ENCODE peak calls at places on chromosomes 7 and 10, in seven cellular contexts. One of them, this sample, is unnamed.

GRCh38 chr10:89710748-89711147 is 9.4 kb downstream of the KIF20B start:
- DNase-seq in T-cell: no peak
- DNase-seq in CD8-positive, alpha-beta memory T cell: no peak
- DNase-seq in A549: no peak
- DNase-seq in fibroblast of pulmonary artery: peak
- DNase-seq in NCI-H1436 treated with DMSO at 0.1 percent for 48 hours: no peak
- DNase-seq in EL: no peak
- DNase-seq in this sample: no peak

GRCh38 chr7:128863433-128863989 is 855 bp downstream of the ATP6V1F start:
- DNase-seq in T-cell: peak
- DNase-seq in CD8-positive, alpha-beta memory T cell: peak
- DNase-seq in A549: peak
- DNase-seq in fibroblast of pulmonary artery: peak
- DNase-seq in NCI-H1436 treated with DMSO at 0.1 percent for 48 hours: no peak
- DNase-seq in EL: peak
- DNase-seq in this sample: peak

GRCh38 chr10:15370741-15371701 is at the start of gene FAM171A1:
- DNase-seq in T-cell: peak
- DNase-seq in CD8-positive, alpha-beta memory T cell: peak
- DNase-seq in A549: peak
- DNase-seq in fibroblast of pulmonary artery: peak
- DNase-seq in NCI-H1436 treated with DMSO at 0.1 percent for 48 hours: no peak
- DNase-seq in EL: peak
- DNase-seq in this sample: peak

GRCh38 chr10:111208951-111209350 is 132.1 kb downstream of the ADRA2A start:
- DNase-seq in T-cell: no peak
- DNase-seq in CD8-positive, alpha-beta memory T cell: no peak
- DNase-seq in A549: no peak
- DNase-seq in fibroblast of pulmonary artery: no peak
- DNase-seq in NCI-H1436 treated with DMSO at 0.1 percent for 48 hours: no peak
- DNase-seq in EL: no peak
- DNase-seq in this sample: no peak

GRCh38 chr10:110221721-110222261 is 14.4 kb downstream of the MXI1 start:
- DNase-seq in T-cell: peak
- DNase-seq in CD8-positive, alpha-beta memory T cell: peak
- DNase-seq in A549: peak
- DNase-seq in fibroblast of pulmonary artery: peak
- DNase-seq in NCI-H1436 treated with DMSO at 0.1 percent for 48 hours: peak
- DNase-seq in EL: peak
- DNase-seq in this sample: peak

GRCh38 chr7:63045575-63045974 is 953.1 kb upstream of the ZNF722 start:
- DNase-seq in T-cell: no peak
- DNase-seq in CD8-positive, alpha-beta memory T cell: no peak
- DNase-seq in A549: no peak
- DNase-seq in fibroblast of pulmonary artery: no peak
- DNase-seq in NCI-H1436 treated with DMSO at 0.1 percent for 48 hours: no peak
- DNase-seq in EL: no peak
- DNase-seq in this sample: no peak

GRCh38 chr10:110872145-110872983 is 636 bp downstream of the PDCD4 start:
- DNase-seq in T-cell: peak
- DNase-seq in CD8-positive, alpha-beta memory T cell: peak
- DNase-seq in A549: peak
- DNase-seq in fibroblast of pulmonary artery: peak
- DNase-seq in NCI-H1436 treated with DMSO at 0.1 percent for 48 hours: no peak
- DNase-seq in EL: peak
- DNase-seq in this sample: peak

GRCh38 chr10:29671968-29672367 is 37.2 kb upstream of the SVIL start:
- DNase-seq in T-cell: no peak
- DNase-seq in CD8-positive, alpha-beta memory T cell: no peak
- DNase-seq in A549: no peak
- DNase-seq in fibroblast of pulmonary artery: no peak
- DNase-seq in NCI-H1436 treated with DMSO at 0.1 percent for 48 hours: no peak
- DNase-seq in EL: no peak
- DNase-seq in this sample: no peak

GRCh38 chr7:131035088-131035770 is 292.4 kb upstream of the MKLN1 start:
- DNase-seq in T-cell: no peak
- DNase-seq in CD8-positive, alpha-beta memory T cell: no peak
- DNase-seq in A549: no peak
- DNase-seq in fibroblast of pulmonary artery: no peak
- DNase-seq in NCI-H1436 treated with DMSO at 0.1 percent for 48 hours: no peak
- DNase-seq in EL: no peak
- DNase-seq in this sample: no peak

GRCh38 chr7:28062197-28062988 is 118.2 kb downstream of the JAZF1 start:
- DNase-seq in T-cell: peak
- DNase-seq in CD8-positive, alpha-beta memory T cell: no peak
- DNase-seq in A549: peak
- DNase-seq in fibroblast of pulmonary artery: peak
- DNase-seq in NCI-H1436 treated with DMSO at 0.1 percent for 48 hours: peak
- DNase-seq in EL: peak
- DNase-seq in this sample: peak

GRCh38 chr10:81348003-81348402 is 527.0 kb upstream of the NRG3 start:
- DNase-seq in T-cell: no peak
- DNase-seq in CD8-positive, alpha-beta memory T cell: no peak
- DNase-seq in A549: no peak
- DNase-seq in fibroblast of pulmonary artery: no peak
- DNase-seq in NCI-H1436 treated with DMSO at 0.1 percent for 48 hours: no peak
- DNase-seq in EL: no peak
- DNase-seq in this sample: no peak

GRCh38 chr10:100828744-100829102 is 83.3 kb downstream of the PAX2 start:
- DNase-seq in T-cell: no peak
- DNase-seq in CD8-positive, alpha-beta memory T cell: peak
- DNase-seq in A549: peak
- DNase-seq in fibroblast of pulmonary artery: no peak
- DNase-seq in NCI-H1436 treated with DMSO at 0.1 percent for 48 hours: no peak
- DNase-seq in EL: no peak
- DNase-seq in this sample: no peak

GRCh38 chr10:17001961-17002749 is 127.5 kb downstream of the CUBN start:
- DNase-seq in T-cell: peak
- DNase-seq in CD8-positive, alpha-beta memory T cell: peak
- DNase-seq in A549: no peak
- DNase-seq in fibroblast of pulmonary artery: peak
- DNase-seq in NCI-H1436 treated with DMSO at 0.1 percent for 48 hours: no peak
- DNase-seq in EL: peak
- DNase-seq in this sample: peak

GRCh38 chr10:90407116-90407515 is 450.7 kb downstream of the HTR7 start:
- DNase-seq in T-cell: no peak
- DNase-seq in CD8-positive, alpha-beta memory T cell: no peak
- DNase-seq in A549: no peak
- DNase-seq in fibroblast of pulmonary artery: peak
- DNase-seq in NCI-H1436 treated with DMSO at 0.1 percent for 48 hours: no peak
- DNase-seq in EL: peak
- DNase-seq in this sample: no peak

GRCh38 chr7:37516610-37517108 is 68.0 kb upstream of the ELMO1 start:
- DNase-seq in T-cell: no peak
- DNase-seq in CD8-positive, alpha-beta memory T cell: no peak
- DNase-seq in A549: no peak
- DNase-seq in fibroblast of pulmonary artery: no peak
- DNase-seq in NCI-H1436 treated with DMSO at 0.1 percent for 48 hours: no peak
- DNase-seq in EL: no peak
- DNase-seq in this sample: no peak

GRCh38 chr10:33800545-33800944 is 466.1 kb upstream of the NRP1 start:
- DNase-seq in T-cell: no peak
- DNase-seq in CD8-positive, alpha-beta memory T cell: no peak
- DNase-seq in A549: no peak
- DNase-seq in fibroblast of pulmonary artery: no peak
- DNase-seq in NCI-H1436 treated with DMSO at 0.1 percent for 48 hours: no peak
- DNase-seq in EL: no peak
- DNase-seq in this sample: no peak

GRCh38 chr10:124955243-124955642 is 13.3 kb downstream of the ZRANB1 start:
- DNase-seq in T-cell: no peak
- DNase-seq in CD8-positive, alpha-beta memory T cell: no peak
- DNase-seq in A549: no peak
- DNase-seq in fibroblast of pulmonary artery: no peak
- DNase-seq in NCI-H1436 treated with DMSO at 0.1 percent for 48 hours: no peak
- DNase-seq in EL: no peak
- DNase-seq in this sample: no peak

GRCh38 chr7:148588168-148588890 is 2.2 kb upstream of the C7orf33 start:
- DNase-seq in T-cell: no peak
- DNase-seq in CD8-positive, alpha-beta memory T cell: no peak
- DNase-seq in A549: no peak
- DNase-seq in fibroblast of pulmonary artery: no peak
- DNase-seq in NCI-H1436 treated with DMSO at 0.1 percent for 48 hours: no peak
- DNase-seq in EL: no peak
- DNase-seq in this sample: no peak

GRCh38 chr10:8721641-8722040 is 667.2 kb downstream of the GATA3 start:
- DNase-seq in T-cell: no peak
- DNase-seq in CD8-positive, alpha-beta memory T cell: no peak
- DNase-seq in A549: no peak
- DNase-seq in fibroblast of pulmonary artery: no peak
- DNase-seq in NCI-H1436 treated with DMSO at 0.1 percent for 48 hours: no peak
- DNase-seq in EL: no peak
- DNase-seq in this sample: no peak

GRCh38 chr7:132760241-132760616 is 184.0 kb upstream of the PLXNA4 start:
- DNase-seq in T-cell: no peak
- DNase-seq in CD8-positive, alpha-beta memory T cell: no peak
- DNase-seq in A549: no peak
- DNase-seq in fibroblast of pulmonary artery: no peak
- DNase-seq in NCI-H1436 treated with DMSO at 0.1 percent for 48 hours: no peak
- DNase-seq in EL: no peak
- DNase-seq in this sample: no peak

GRCh38 chr10:3147117-3147820 is 25.3 kb downstream of the PITRM1 start:
- DNase-seq in T-cell: no peak
- DNase-seq in CD8-positive, alpha-beta memory T cell: no peak
- DNase-seq in A549: no peak
- DNase-seq in fibroblast of pulmonary artery: no peak
- DNase-seq in NCI-H1436 treated with DMSO at 0.1 percent for 48 hours: no peak
- DNase-seq in EL: no peak
- DNase-seq in this sample: no peak

GRCh38 chr7:98836811-98837631 is 32.8 kb downstream of the TMEM130 start:
- DNase-seq in T-cell: no peak
- DNase-seq in CD8-positive, alpha-beta memory T cell: no peak
- DNase-seq in A549: peak
- DNase-seq in fibroblast of pulmonary artery: peak
- DNase-seq in NCI-H1436 treated with DMSO at 0.1 percent for 48 hours: no peak
- DNase-seq in EL: peak
- DNase-seq in this sample: no peak

GRCh38 chr10:131975796-131976195 is 5.9 kb downstream of the BNIP3 start:
- DNase-seq in T-cell: no peak
- DNase-seq in CD8-positive, alpha-beta memory T cell: no peak
- DNase-seq in A549: no peak
- DNase-seq in fibroblast of pulmonary artery: no peak
- DNase-seq in NCI-H1436 treated with DMSO at 0.1 percent for 48 hours: no peak
- DNase-seq in EL: no peak
- DNase-seq in this sample: no peak

GRCh38 chr10:33309410-33309809 is 25.1 kb downstream of the NRP1 start:
- DNase-seq in T-cell: no peak
- DNase-seq in CD8-positive, alpha-beta memory T cell: no peak
- DNase-seq in A549: no peak
- DNase-seq in fibroblast of pulmonary artery: no peak
- DNase-seq in NCI-H1436 treated with DMSO at 0.1 percent for 48 hours: no peak
- DNase-seq in EL: no peak
- DNase-seq in this sample: no peak

GRCh38 chr10:14389981-14390590 is 59.4 kb upstream of the FRMD4A start:
- DNase-seq in T-cell: no peak
- DNase-seq in CD8-positive, alpha-beta memory T cell: no peak
- DNase-seq in A549: no peak
- DNase-seq in fibroblast of pulmonary artery: no peak
- DNase-seq in NCI-H1436 treated with DMSO at 0.1 percent for 48 hours: no peak
- DNase-seq in EL: no peak
- DNase-seq in this sample: peak

GRCh38 chr10:77079902-77080301 is 557.7 kb downstream of the KCNMA1 start:
- DNase-seq in T-cell: no peak
- DNase-seq in CD8-positive, alpha-beta memory T cell: no peak
- DNase-seq in A549: no peak
- DNase-seq in fibroblast of pulmonary artery: no peak
- DNase-seq in NCI-H1436 treated with DMSO at 0.1 percent for 48 hours: no peak
- DNase-seq in EL: no peak
- DNase-seq in this sample: no peak